ENCODE peak calls at places on chromosomes 16 and 17, in nine cellular contexts. C is right cardiac atrium, X is DND-41, U is RWPE2, A is fibroblast of lung, T is aorta, O is transverse colon, M is heart left ventricle, J is sigmoid colon. W is an unnamed sample.
A peak's percentile ranks its signal among the peaks of the same experiment; 100 is the strongest.

GRCh38 chr16:77788196-77789084 is at the start of gene VAT1L:
- DNase-seq in M (peak; percentile 34), X (no peak), A (peak; percentile 66), U (no peak), J (no peak), O (no peak), T (peak; percentile 52), C (peak; percentile 72), W (no peak)

GRCh38 chr16:30758988-30759461 is 2.8 kb downstream of the CFAP119 start:
- DNase-seq in O (no peak), A (no peak), X (no peak), M (no peak), C (no peak), U (no peak), J (peak; percentile 66), T (no peak), W (no peak)

GRCh38 chr16:48531011-48531962 is 78.7 kb downstream of the N4BP1 start:
- DNase-seq in T (no peak), U (no peak), A (peak; percentile 64), M (no peak), J (peak; percentile 81), O (no peak), C (peak; percentile 86), X (peak; percentile 15), W (no peak)

GRCh38 chr16:86185089-86185488 is 286.1 kb downstream of the IRF8 start:
- DNase-seq in O (no peak), T (no peak), J (no peak), X (no peak), M (no peak), A (no peak), C (no peak), U (no peak), W (no peak)

GRCh38 chr17:50062323-50063243 is 6.7 kb downstream of the ITGA3 start:
- DNase-seq in J (peak; percentile 93), U (peak; percentile 100), O (peak; percentile 88), T (peak; percentile 91), A (peak; percentile 75), C (peak; percentile 90), M (peak; percentile 93), X (no peak), W (no peak)

GRCh38 chr16:85091522-85091910 is 20.8 kb downstream of the CIBAR2 start:
- DNase-seq in J (no peak), M (no peak), A (no peak), C (peak; percentile 15), T (no peak), X (no peak), U (no peak), O (no peak), W (no peak)

GRCh38 chr16:10738231-10739077 is 5.2 kb upstream of the NUBP1 start:
- DNase-seq in T (peak; percentile 83), M (peak; percentile 95), O (peak; percentile 34), J (peak; percentile 86), X (no peak), A (peak; percentile 86), C (peak; percentile 96), U (peak; percentile 78), W (peak; percentile 15)

GRCh38 chr16:51762081-51762995 is 611.3 kb upstream of the SALL1 start:
- DNase-seq in U (no peak), C (peak; percentile 92), J (peak; percentile 79), A (peak; percentile 72), X (peak; percentile 68), T (peak; percentile 71), O (peak; percentile 61), M (peak; percentile 44), W (peak; percentile 42)

GRCh38 chr17:37608369-37609169 is 649 bp downstream of the SYNRG start:
- DNase-seq in C (no peak), T (no peak), J (no peak), M (no peak), U (no peak), O (no peak), X (peak; percentile 67), A (peak; percentile 43), W (peak; percentile 43)

GRCh38 chr17:1290676-1291075 is 11.2 kb downstream of the TRARG1 start:
- DNase-seq in O (no peak), T (no peak), A (no peak), M (no peak), C (no peak), J (no peak), U (no peak), X (no peak), W (no peak)

GRCh38 chr16:28821874-28822519 is 802 bp upstream of the ATXN2L start:
- DNase-seq in U (no peak), M (no peak), C (no peak), X (no peak), J (no peak), O (no peak), T (no peak), A (no peak), W (peak; percentile 9)

GRCh38 chr16:249431-249830 is 14.8 kb downstream of the FAM234A start:
- DNase-seq in J (no peak), X (no peak), A (no peak), C (peak; percentile 35), O (no peak), U (no peak), T (peak; percentile 37), M (no peak), W (no peak)

GRCh38 chr16:84024854-84025253 is 17.7 kb downstream of the SLC38A8 start:
- DNase-seq in X (no peak), J (no peak), U (no peak), A (peak; percentile 78), O (no peak), C (no peak), T (no peak), M (no peak), W (no peak)

GRCh38 chr16:67966549-67967182 is 1.8 kb downstream of the SLC12A4 start:
- DNase-seq in X (no peak), A (peak; percentile 28), J (no peak), T (peak; percentile 77), M (peak; percentile 70), U (peak; percentile 75), C (peak; percentile 83), O (no peak), W (no peak)

GRCh38 chr17:57207396-57207795 is 48.9 kb upstream of the MSI2 start:
- DNase-seq in U (no peak), A (no peak), M (no peak), C (no peak), J (no peak), T (no peak), X (no peak), O (no peak), W (no peak)

GRCh38 chr17:33267279-33267790 is 25.8 kb downstream of the ASIC2 start:
- DNase-seq in A (peak; percentile 69), X (no peak), T (no peak), M (no peak), J (no peak), C (no peak), U (no peak), O (no peak), W (no peak)

GRCh38 chr16:49704586-49705155 is 151.2 kb downstream of the ZNF423 start:
- DNase-seq in M (no peak), X (peak; percentile 16), O (no peak), C (no peak), A (no peak), U (no peak), J (no peak), T (no peak), W (no peak)

GRCh38 chr16:49084628-49085390 is 196.8 kb downstream of the CBLN1 start:
- DNase-seq in A (no peak), T (no peak), U (no peak), J (no peak), X (no peak), C (no peak), O (no peak), M (no peak), W (no peak)

GRCh38 chr17:39429600-39429999 is 21.5 kb downstream of the MED1 start:
- DNase-seq in C (no peak), U (no peak), J (peak; percentile 26), T (no peak), A (no peak), X (no peak), M (no peak), O (no peak), W (no peak)

GRCh38 chr16:88941933-88942909 is 34.8 kb downstream of the CBFA2T3 start:
- DNase-seq in T (peak; percentile 66), J (no peak), A (peak; percentile 1), X (peak; percentile 76), M (no peak), O (peak; percentile 69), C (peak; percentile 76), U (no peak), W (peak; percentile 29)

GRCh38 chr16:88943131-88943664 is 33.8 kb downstream of the CBFA2T3 start:
- DNase-seq in C (peak; percentile 34), M (no peak), U (no peak), A (no peak), T (peak; percentile 27), J (no peak), X (peak; percentile 55), O (no peak), W (no peak)

GRCh38 chr16:88939814-88940195 is 37.2 kb downstream of the CBFA2T3 start:
- DNase-seq in O (no peak), X (no peak), U (no peak), C (peak; percentile 82), J (no peak), A (no peak), M (peak; percentile 81), T (no peak), W (no peak)

GRCh38 chr16:88940196-88941050 is 36.6 kb downstream of the CBFA2T3 start:
- DNase-seq in J (no peak), X (peak; percentile 33), C (peak; percentile 82), U (no peak), O (no peak), T (peak; percentile 45), M (peak; percentile 29), A (no peak), W (no peak)

GRCh38 chr16:88941051-88941932 is 35.7 kb downstream of the CBFA2T3 start:
- DNase-seq in U (no peak), C (peak; percentile 79), X (peak; percentile 64), T (peak; percentile 24), J (no peak), O (peak; percentile 47), A (no peak), M (peak; percentile 40), W (no peak)
- H3K27me3 ChIP-seq in U (peaks cover 75% of the 10 kb centered on the region), C (no peaks in the 10 kb centered on the region), X (peaks cover 47% of the 10 kb centered on the region), T (no peaks in the 10 kb centered on the region), J (peaks cover 52% of the 10 kb centered on the region), O (peaks cover 72% of the 10 kb centered on the region), A (peaks cover 50% of the 10 kb centered on the region), M (peaks cover 8% of the 10 kb centered on the region), W (peaks cover 7% of the 10 kb centered on the region)

GRCh38 chr16:70632273-70632672 is 14.1 kb upstream of the IL34 start:
- DNase-seq in M (no peak), T (no peak), X (no peak), J (no peak), C (no peak), O (no peak), A (no peak), U (no peak), W (no peak)
- H3K4me3 ChIP-seq in M (no peak overlapping the region), T (no peak overlapping the region), X (no peak overlapping the region), J (no peak overlapping the region), C (no peak overlapping the region), O (no peak overlapping the region), A (no peak overlapping the region), U (no peak overlapping the region), W (no peak overlapping the region)

GRCh38 chr17:5700791-5701190 is 116.5 kb upstream of the NLRP1 start:
- DNase-seq in X (no peak), A (no peak), O (no peak), U (no peak), M (no peak), C (no peak), T (no peak), J (no peak), W (no peak)
- H3K27me3 ChIP-seq in X (peaks cover 20% of the 10 kb centered on the region), A (no peaks in the 10 kb centered on the region), O (peaks cover 20% of the 10 kb centered on the region), U (peaks cover 9% of the 10 kb centered on the region), M (peaks cover 25% of the 10 kb centered on the region), C (peaks cover 1% of the 10 kb centered on the region), T (no peaks in the 10 kb centered on the region), J (no peaks in the 10 kb centered on the region), W (peaks cover 14% of the 10 kb centered on the region)

GRCh38 chr16:75620326-75621169 is 2.5 kb downstream of the ADAT1 start:
- DNase-seq in A (no peak), O (peak; percentile 14), M (no peak), J (no peak), U (no peak), X (no peak), C (no peak), T (no peak), W (no peak)
- H3K4me3 ChIP-seq in A (no peak overlapping the region), O (no peak overlapping the region), M (no peak overlapping the region), J (no peak overlapping the region), U (no peak overlapping the region), X (no peak overlapping the region), C (no peak overlapping the region), T (no peak overlapping the region), W (peak overlapping the region; percentile 48)